ENCODE peak calls at places on chromosomes 13 and 19, in five cellular contexts. One of them, this sample, is unnamed.

GRCh38 chr19:22784051-22784450 is at the start of gene ZNF99:
- DNase-seq in CD8-positive, alpha-beta T cell: no peak
- DNase-seq in Daoy: peak
- DNase-seq in activated T-cell treated with anti-CD3 and anti-CD28 coated beads, Interleukin-2, amount 50 U/mL, for 72 hours: no peak
- DNase-seq in memory B cell: no peak
- DNase-seq in this sample: no peak

GRCh38 chr13:23020246-23020843 is 160.4 kb upstream of the SGCG start:
- DNase-seq in CD8-positive, alpha-beta T cell: no peak
- DNase-seq in Daoy: peak
- DNase-seq in activated T-cell treated with anti-CD3 and anti-CD28 coated beads, Interleukin-2, amount 50 U/mL, for 72 hours: peak
- DNase-seq in memory B cell: peak
- DNase-seq in this sample: peak

GRCh38 chr13:46313441-46314257 is 73.4 kb downstream of the RUBCNL start:
- DNase-seq in CD8-positive, alpha-beta T cell: no peak
- DNase-seq in Daoy: no peak
- DNase-seq in activated T-cell treated with anti-CD3 and anti-CD28 coated beads, Interleukin-2, amount 50 U/mL, for 72 hours: no peak
- DNase-seq in memory B cell: no peak
- DNase-seq in this sample: no peak

GRCh38 chr13:30569901-30570576 is 47.7 kb upstream of the USPL1 start:
- DNase-seq in CD8-positive, alpha-beta T cell: no peak
- DNase-seq in Daoy: peak
- DNase-seq in activated T-cell treated with anti-CD3 and anti-CD28 coated beads, Interleukin-2, amount 50 U/mL, for 72 hours: peak
- DNase-seq in memory B cell: no peak
- DNase-seq in this sample: no peak

GRCh38 chr13:22311734-22312404 is 641.0 kb downstream of the FGF9 start:
- DNase-seq in CD8-positive, alpha-beta T cell: no peak
- DNase-seq in Daoy: peak
- DNase-seq in activated T-cell treated with anti-CD3 and anti-CD28 coated beads, Interleukin-2, amount 50 U/mL, for 72 hours: no peak
- DNase-seq in memory B cell: no peak
- DNase-seq in this sample: no peak

GRCh38 chr13:30587231-30587630 is 30.5 kb upstream of the USPL1 start:
- DNase-seq in CD8-positive, alpha-beta T cell: no peak
- DNase-seq in Daoy: no peak
- DNase-seq in activated T-cell treated with anti-CD3 and anti-CD28 coated beads, Interleukin-2, amount 50 U/mL, for 72 hours: no peak
- DNase-seq in memory B cell: no peak
- DNase-seq in this sample: no peak

GRCh38 chr13:98796798-98797197 is 44.3 kb upstream of the SLC15A1 start:
- DNase-seq in CD8-positive, alpha-beta T cell: no peak
- DNase-seq in Daoy: no peak
- DNase-seq in activated T-cell treated with anti-CD3 and anti-CD28 coated beads, Interleukin-2, amount 50 U/mL, for 72 hours: no peak
- DNase-seq in memory B cell: no peak
- DNase-seq in this sample: no peak

GRCh38 chr19:9323557-9323918 is 441 bp upstream of the ZNF559 start:
- DNase-seq in CD8-positive, alpha-beta T cell: no peak
- DNase-seq in Daoy: peak
- DNase-seq in activated T-cell treated with anti-CD3 and anti-CD28 coated beads, Interleukin-2, amount 50 U/mL, for 72 hours: peak
- DNase-seq in memory B cell: no peak
- DNase-seq in this sample: peak

GRCh38 chr13:30892966-30893365 is 13.1 kb upstream of the MEDAG start:
- DNase-seq in CD8-positive, alpha-beta T cell: no peak
- DNase-seq in Daoy: peak
- DNase-seq in activated T-cell treated with anti-CD3 and anti-CD28 coated beads, Interleukin-2, amount 50 U/mL, for 72 hours: no peak
- DNase-seq in memory B cell: no peak
- DNase-seq in this sample: no peak

GRCh38 chr19:47200530-47200929 is 30.5 kb downstream of the BBC3 start:
- DNase-seq in CD8-positive, alpha-beta T cell: no peak
- DNase-seq in Daoy: no peak
- DNase-seq in activated T-cell treated with anti-CD3 and anti-CD28 coated beads, Interleukin-2, amount 50 U/mL, for 72 hours: no peak
- DNase-seq in memory B cell: no peak
- DNase-seq in this sample: no peak

GRCh38 chr13:97395437-97396136 is 38.4 kb upstream of the RAP2A start:
- DNase-seq in CD8-positive, alpha-beta T cell: no peak
- DNase-seq in Daoy: no peak
- DNase-seq in activated T-cell treated with anti-CD3 and anti-CD28 coated beads, Interleukin-2, amount 50 U/mL, for 72 hours: no peak
- DNase-seq in memory B cell: no peak
- DNase-seq in this sample: no peak

GRCh38 chr19:50252111-50252886 is 48.9 kb downstream of the MYH14 start:
- DNase-seq in CD8-positive, alpha-beta T cell: no peak
- DNase-seq in Daoy: peak
- DNase-seq in activated T-cell treated with anti-CD3 and anti-CD28 coated beads, Interleukin-2, amount 50 U/mL, for 72 hours: peak
- DNase-seq in memory B cell: peak
- DNase-seq in this sample: no peak

GRCh38 chr13:32986552-32986951 is 29.7 kb upstream of the KL start:
- DNase-seq in CD8-positive, alpha-beta T cell: no peak
- DNase-seq in Daoy: no peak
- DNase-seq in activated T-cell treated with anti-CD3 and anti-CD28 coated beads, Interleukin-2, amount 50 U/mL, for 72 hours: no peak
- DNase-seq in memory B cell: no peak
- DNase-seq in this sample: no peak

GRCh38 chr19:3708207-3708931 is at the start of gene TJP3:
- DNase-seq in CD8-positive, alpha-beta T cell: no peak
- DNase-seq in Daoy: peak
- DNase-seq in activated T-cell treated with anti-CD3 and anti-CD28 coated beads, Interleukin-2, amount 50 U/mL, for 72 hours: no peak
- DNase-seq in memory B cell: no peak
- DNase-seq in this sample: no peak

GRCh38 chr13:23147264-23147663 is 33.5 kb upstream of the SGCG start:
- DNase-seq in CD8-positive, alpha-beta T cell: no peak
- DNase-seq in Daoy: no peak
- DNase-seq in activated T-cell treated with anti-CD3 and anti-CD28 coated beads, Interleukin-2, amount 50 U/mL, for 72 hours: no peak
- DNase-seq in memory B cell: no peak
- DNase-seq in this sample: no peak

GRCh38 chr13:99386911-99387788 is 80.0 kb upstream of the GPR183 start:
- DNase-seq in CD8-positive, alpha-beta T cell: peak
- DNase-seq in Daoy: peak
- DNase-seq in activated T-cell treated with anti-CD3 and anti-CD28 coated beads, Interleukin-2, amount 50 U/mL, for 72 hours: peak
- DNase-seq in memory B cell: peak
- DNase-seq in this sample: peak

GRCh38 chr13:52793507-52793906 is 53.9 kb upstream of the CNMD start:
- DNase-seq in CD8-positive, alpha-beta T cell: no peak
- DNase-seq in Daoy: no peak
- DNase-seq in activated T-cell treated with anti-CD3 and anti-CD28 coated beads, Interleukin-2, amount 50 U/mL, for 72 hours: no peak
- DNase-seq in memory B cell: no peak
- DNase-seq in this sample: no peak

GRCh38 chr19:39637891-39638290 is 17.8 kb upstream of the LGALS16 start:
- DNase-seq in CD8-positive, alpha-beta T cell: no peak
- DNase-seq in Daoy: peak
- DNase-seq in activated T-cell treated with anti-CD3 and anti-CD28 coated beads, Interleukin-2, amount 50 U/mL, for 72 hours: no peak
- DNase-seq in memory B cell: no peak
- DNase-seq in this sample: no peak

GRCh38 chr19:2455481-2456300 is 1.1 kb downstream of the LMNB2 start:
- DNase-seq in CD8-positive, alpha-beta T cell: peak
- DNase-seq in Daoy: peak
- DNase-seq in activated T-cell treated with anti-CD3 and anti-CD28 coated beads, Interleukin-2, amount 50 U/mL, for 72 hours: peak
- DNase-seq in memory B cell: no peak
- DNase-seq in this sample: peak

GRCh38 chr13:60267498-60268202 is 103.9 kb upstream of the DIAPH3 start:
- DNase-seq in CD8-positive, alpha-beta T cell: peak
- DNase-seq in Daoy: peak
- DNase-seq in activated T-cell treated with anti-CD3 and anti-CD28 coated beads, Interleukin-2, amount 50 U/mL, for 72 hours: peak
- DNase-seq in memory B cell: no peak
- DNase-seq in this sample: no peak

GRCh38 chr13:81473366-81473899 is 1132.5 kb upstream of the SPRY2 start:
- DNase-seq in CD8-positive, alpha-beta T cell: no peak
- DNase-seq in Daoy: no peak
- DNase-seq in activated T-cell treated with anti-CD3 and anti-CD28 coated beads, Interleukin-2, amount 50 U/mL, for 72 hours: no peak
- DNase-seq in memory B cell: no peak
- DNase-seq in this sample: no peak

GRCh38 chr19:41753159-41753558 is 2.2 kb upstream of the CEACAM6 start:
- DNase-seq in CD8-positive, alpha-beta T cell: peak
- DNase-seq in Daoy: peak
- DNase-seq in activated T-cell treated with anti-CD3 and anti-CD28 coated beads, Interleukin-2, amount 50 U/mL, for 72 hours: peak
- DNase-seq in memory B cell: peak
- DNase-seq in this sample: peak

GRCh38 chr19:1343026-1343425 is 40.7 kb upstream of the NDUFS7 start:
- DNase-seq in CD8-positive, alpha-beta T cell: no peak
- DNase-seq in Daoy: no peak
- DNase-seq in activated T-cell treated with anti-CD3 and anti-CD28 coated beads, Interleukin-2, amount 50 U/mL, for 72 hours: no peak
- DNase-seq in memory B cell: no peak
- DNase-seq in this sample: no peak

GRCh38 chr13:110531671-110532083 is 29.8 kb downstream of the RAB20 start:
- DNase-seq in CD8-positive, alpha-beta T cell: no peak
- DNase-seq in Daoy: no peak
- DNase-seq in activated T-cell treated with anti-CD3 and anti-CD28 coated beads, Interleukin-2, amount 50 U/mL, for 72 hours: no peak
- DNase-seq in memory B cell: no peak
- DNase-seq in this sample: no peak

GRCh38 chr13:112325941-112326645 is 50.1 kb upstream of the SPACA7 start:
- DNase-seq in CD8-positive, alpha-beta T cell: no peak
- DNase-seq in Daoy: no peak
- DNase-seq in activated T-cell treated with anti-CD3 and anti-CD28 coated beads, Interleukin-2, amount 50 U/mL, for 72 hours: no peak
- DNase-seq in memory B cell: no peak
- DNase-seq in this sample: no peak

GRCh38 chr19:45881909-45882528 is 3.9 kb downstream of the IRF2BP1 start:
- DNase-seq in CD8-positive, alpha-beta T cell: no peak
- DNase-seq in Daoy: no peak
- DNase-seq in activated T-cell treated with anti-CD3 and anti-CD28 coated beads, Interleukin-2, amount 50 U/mL, for 72 hours: no peak
- DNase-seq in memory B cell: no peak
- DNase-seq in this sample: no peak

GRCh38 chr19:12703056-12703455 is 6.6 kb upstream of the FBXW9 start:
- DNase-seq in CD8-positive, alpha-beta T cell: peak
- DNase-seq in Daoy: peak
- DNase-seq in activated T-cell treated with anti-CD3 and anti-CD28 coated beads, Interleukin-2, amount 50 U/mL, for 72 hours: peak
- DNase-seq in memory B cell: no peak
- DNase-seq in this sample: peak

GRCh38 chr19:2475018-2475701 is 767 bp upstream of the GADD45B start:
- DNase-seq in CD8-positive, alpha-beta T cell: peak
- DNase-seq in Daoy: peak
- DNase-seq in activated T-cell treated with anti-CD3 and anti-CD28 coated beads, Interleukin-2, amount 50 U/mL, for 72 hours: peak
- DNase-seq in memory B cell: peak
- DNase-seq in this sample: peak

GRCh38 chr19:647566-648284 is 8.0 kb downstream of the FGF22 start:
- DNase-seq in CD8-positive, alpha-beta T cell: no peak
- DNase-seq in Daoy: no peak
- DNase-seq in activated T-cell treated with anti-CD3 and anti-CD28 coated beads, Interleukin-2, amount 50 U/mL, for 72 hours: no peak
- DNase-seq in memory B cell: no peak
- DNase-seq in this sample: no peak

GRCh38 chr19:20278342-20278741 is 111.3 kb downstream of the ZNF486 start:
- DNase-seq in CD8-positive, alpha-beta T cell: no peak
- DNase-seq in Daoy: peak
- DNase-seq in activated T-cell treated with anti-CD3 and anti-CD28 coated beads, Interleukin-2, amount 50 U/mL, for 72 hours: no peak
- DNase-seq in memory B cell: no peak
- DNase-seq in this sample: peak

GRCh38 chr19:14401468-14401867 is 17.7 kb downstream of the DDX39A start:
- DNase-seq in CD8-positive, alpha-beta T cell: no peak
- DNase-seq in Daoy: no peak
- DNase-seq in activated T-cell treated with anti-CD3 and anti-CD28 coated beads, Interleukin-2, amount 50 U/mL, for 72 hours: no peak
- DNase-seq in memory B cell: no peak
- DNase-seq in this sample: no peak

GRCh38 chr13:24664726-24665409 is 15.3 kb upstream of the ATP12A start:
- DNase-seq in CD8-positive, alpha-beta T cell: no peak
- DNase-seq in Daoy: peak
- DNase-seq in activated T-cell treated with anti-CD3 and anti-CD28 coated beads, Interleukin-2, amount 50 U/mL, for 72 hours: no peak
- DNase-seq in memory B cell: no peak
- DNase-seq in this sample: no peak

GRCh38 chr13:76164290-76164689 is 528.2 kb downstream of the LMO7 start:
- DNase-seq in CD8-positive, alpha-beta T cell: no peak
- DNase-seq in Daoy: no peak
- DNase-seq in activated T-cell treated with anti-CD3 and anti-CD28 coated beads, Interleukin-2, amount 50 U/mL, for 72 hours: no peak
- DNase-seq in memory B cell: no peak
- DNase-seq in this sample: no peak

GRCh38 chr19:38845374-38846024 is 4.3 kb downstream of the HNRNPL start:
- DNase-seq in CD8-positive, alpha-beta T cell: no peak
- DNase-seq in Daoy: no peak
- DNase-seq in activated T-cell treated with anti-CD3 and anti-CD28 coated beads, Interleukin-2, amount 50 U/mL, for 72 hours: no peak
- DNase-seq in memory B cell: no peak
- DNase-seq in this sample: no peak